ENCODE peak calls at places on chromosomes 6 and 20, in eight cellular contexts. D is kidney, N is C1 segment of cervical spinal cord, E is NCI-H2081, B is skeletal muscle cell, T is amygdala, M is Right ventricle myocardium superior, C is iPS-NIHi11. W is an unnamed sample.

GRCh38 chr6:137283940-137284910 is 65.0 kb upstream of the IFNGR1 start:
- DNase-seq in D (no peak), N (peak), E (no peak), B (no peak), T (no peak), M (no peak), C (no peak), W (no peak)

GRCh38 chr6:1560281-1561058 is 49.2 kb upstream of the FOXC1 start:
- DNase-seq in D (no peak), N (no peak), E (no peak), B (no peak), T (no peak), M (no peak), C (no peak), W (no peak)

GRCh38 chr6:87706187-87706966 is 4.3 kb upstream of the AKIRIN2 start:
- DNase-seq in D (no peak), N (no peak), E (no peak), B (no peak), T (no peak), M (no peak), C (no peak), W (no peak)

GRCh38 chr6:33856655-33857054 is 52.9 kb upstream of the MLN start:
- DNase-seq in D (peak), N (no peak), E (no peak), B (no peak), T (no peak), M (no peak), C (no peak), W (no peak)

GRCh38 chr6:26197736-26198625 is 110.8 kb downstream of the HFE start:
- DNase-seq in D (peak), N (peak), E (peak), B (no peak), T (no peak), M (no peak), C (no peak), W (peak)

GRCh38 chr20:59636791-59637370 is 32.5 kb downstream of the PHACTR3 start:
- DNase-seq in D (no peak), N (no peak), E (no peak), B (no peak), T (no peak), M (no peak), C (no peak), W (no peak)

GRCh38 chr6:111721677-111722219 is 116.1 kb upstream of the TRAF3IP2 start:
- DNase-seq in D (no peak), N (no peak), E (no peak), B (peak), T (no peak), M (no peak), C (peak), W (no peak)

GRCh38 chr6:138107752-138108592 is 753 bp upstream of the PERP start:
- DNase-seq in D (no peak), N (no peak), E (peak), B (no peak), T (no peak), M (no peak), C (peak), W (no peak)

GRCh38 chr20:37314099-37314498 is 24.6 kb downstream of the MANBAL start:
- DNase-seq in D (no peak), N (no peak), E (no peak), B (no peak), T (no peak), M (peak), C (no peak), W (no peak)

GRCh38 chr20:23588434-23589403 is 17.0 kb downstream of the CST9 start:
- DNase-seq in D (no peak), N (no peak), E (no peak), B (no peak), T (no peak), M (no peak), C (no peak), W (no peak)

W was measured in NCI-H2107.